ENCODE peak calls at places on chromosome X, in five cellular contexts. J is H9, N is neuronal stem cell, H is IMR-90, Y is mesendoderm. X is an unnamed sample.

GRCh38 chrX:11215191-11215921 is 77.9 kb upstream of the AMELX start:
- DNase-seq in J (peak), N (no peak), H (no peak), Y (peak), X (no peak)

GRCh38 chrX:45070116-45071007 is 130.3 kb downstream of the DIPK2B start:
- DNase-seq in J (no peak), N (no peak), H (peak), Y (peak), X (peak)

GRCh38 chrX:20382518-20383291 is 116.0 kb upstream of the RPS6KA3 start:
- DNase-seq in J (no peak), N (no peak), H (no peak), Y (no peak), X (peak)

GRCh38 chrX:111095974-111096870 is at the start of gene PAK3:
- DNase-seq in J (peak), N (peak), H (peak), Y (peak), X (peak)

GRCh38 chrX:84144281-84144680 is 43.7 kb downstream of the RPS6KA6 start:
- DNase-seq in J (no peak), N (no peak), H (peak), Y (no peak), X (no peak)

GRCh38 chrX:79325263-79325958 is 41.7 kb downstream of the ITM2A start:
- DNase-seq in J (peak), N (no peak), H (no peak), Y (peak), X (no peak)

GRCh38 chrX:149504226-149504914 is 736 bp downstream of the IDS start:
- DNase-seq in J (peak), N (no peak), H (no peak), Y (peak), X (peak)

GRCh38 chrX:131704136-131704695 is 160.3 kb downstream of the OR13H1 start:
- DNase-seq in J (no peak), N (no peak), H (peak), Y (no peak), X (no peak)

GRCh38 chrX:154797006-154797405 is 8.3 kb downstream of the MPP1 start:
- DNase-seq in J (no peak), N (no peak), H (no peak), Y (peak), X (peak)

GRCh38 chrX:146456058-146456457 is 353.5 kb upstream of the CXorf51B start:
- DNase-seq in J (no peak), N (no peak), H (no peak), Y (peak), X (no peak)

GRCh38 chrX:16882188-16882587 is 12.0 kb upstream of the RBBP7 start:
- DNase-seq in J (no peak), N (no peak), H (peak), Y (no peak), X (peak)

GRCh38 chrX:102835504-102836146 is 101.4 kb upstream of the RAB40AL start:
- DNase-seq in J (peak), N (no peak), H (peak), Y (peak), X (peak)

GRCh38 chrX:16658284-16658683 is 8.3 kb downstream of the S100G start:
- DNase-seq in J (no peak), N (no peak), H (peak), Y (no peak), X (peak)

GRCh38 chrX:151880895-151881294 is 31.8 kb upstream of the MAGEA4 start:
- DNase-seq in J (no peak), N (no peak), H (no peak), Y (no peak), X (no peak)

DNA sequence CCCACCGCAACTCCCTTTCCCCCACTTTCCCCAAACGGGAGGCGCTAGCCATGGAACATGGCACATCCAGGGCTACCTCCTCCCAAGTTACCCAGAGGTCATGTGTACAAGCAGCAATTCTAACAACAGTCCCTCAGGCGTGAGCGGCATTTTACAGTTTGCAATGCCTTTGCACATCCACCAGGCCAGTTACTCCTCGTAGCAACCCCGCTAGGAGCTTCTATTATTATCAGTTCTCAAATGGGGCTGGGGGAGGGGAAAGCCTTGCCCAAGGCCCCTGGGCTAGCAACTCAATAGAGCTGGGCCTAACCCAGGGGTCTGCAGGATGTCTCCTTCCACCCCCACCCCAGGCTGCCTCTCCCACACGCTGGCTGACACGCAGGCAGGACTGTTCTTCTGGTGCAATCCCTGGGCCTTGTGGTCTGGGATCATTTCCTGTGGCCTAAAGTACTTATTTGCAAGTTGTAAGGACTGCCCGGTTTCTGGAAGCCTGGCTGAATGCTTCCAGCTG is 27.8 kb downstream of the PJA1 start:
- DNase-seq in J (peak), N (no peak), H (peak), Y (peak), X (peak)
- H3K4ac ChIP-seq in J (no peak), N (no peak), H (peak), Y (peak), X (peak)

GRCh38 chrX:23515028-23515427 is 152.3 kb upstream of the PRDX4 start:
- DNase-seq in J (no peak), N (no peak), H (no peak), Y (no peak), X (no peak)

GRCh38 chrX:23509256-23509655 is 158.0 kb upstream of the PRDX4 start:
- DNase-seq in J (peak), N (no peak), H (no peak), Y (peak), X (no peak)

GRCh38 chrX:23511783-23512182 is 155.5 kb upstream of the PRDX4 start:
- DNase-seq in J (no peak), N (no peak), H (no peak), Y (no peak), X (no peak)

GRCh38 chrX:23513121-23513520 is 154.2 kb upstream of the PRDX4 start:
- DNase-seq in J (peak), N (no peak), H (no peak), Y (peak), X (no peak)

GRCh38 chrX:23514082-23514481 is 153.2 kb upstream of the PRDX4 start:
- DNase-seq in J (no peak), N (no peak), H (no peak), Y (no peak), X (no peak)
- H3K9ac ChIP-seq in J (no peak), N (no peak), H (no peak), Y (no peak), X (no peak)

GRCh38 chrX:459611-460010 is 72.9 kb upstream of the PPP2R3B start:
- DNase-seq in J (no peak), N (no peak), H (no peak), Y (no peak), X (no peak)

GRCh38 chrX:465418-465817 is 78.7 kb upstream of the PPP2R3B start:
- DNase-seq in J (no peak), N (no peak), H (no peak), Y (no peak), X (no peak)

GRCh38 chrX:460116-460515 is 73.4 kb upstream of the PPP2R3B start:
- DNase-seq in J (no peak), N (no peak), H (no peak), Y (no peak), X (no peak)

GRCh38 chrX:460823-461640 is 74.3 kb upstream of the PPP2R3B start:
- DNase-seq in J (no peak), N (no peak), H (no peak), Y (no peak), X (no peak)

GRCh38 chrX:462853-463252 is 76.1 kb upstream of the PPP2R3B start:
- DNase-seq in J (no peak), N (no peak), H (no peak), Y (no peak), X (no peak)
- H2AK5ac ChIP-seq in J (no peak), N (peak), H (no peak), Y (no peak), X (no peak)

GRCh38 chrX:21943460-21944135 is 3.1 kb downstream of the SMS start:
- DNase-seq in J (peak), N (no peak), H (peak), Y (no peak), X (peak)
- H3K4ac ChIP-seq in J (no peak), N (no peak), H (peak), Y (no peak), X (no peak)

GRCh38 chrX:37347420-37347819 is 1.7 kb upstream of the PRRG1 start:
- DNase-seq in J (no peak), N (no peak), H (peak), Y (peak), X (peak)
- H3K9ac ChIP-seq in J (no peak), N (no peak), H (no peak), Y (no peak), X (no peak)

GRCh38 chrX:39821011-39821708 is 276.6 kb downstream of the BCOR start:
- DNase-seq in J (peak), N (peak), H (peak), Y (peak), X (peak)

GRCh38 chrX:39823848-39824247 is 273.9 kb downstream of the BCOR start:
- DNase-seq in J (no peak), N (no peak), H (no peak), Y (no peak), X (no peak)

GRCh38 chrX:39823424-39823823 is 274.3 kb downstream of the BCOR start:
- DNase-seq in J (no peak), N (no peak), H (no peak), Y (no peak), X (no peak)

GRCh38 chrX:39821709-39822095 is 276.1 kb downstream of the BCOR start:
- DNase-seq in J (no peak), N (no peak), H (no peak), Y (no peak), X (no peak)

GRCh38 chrX:39822133-39822748 is 275.5 kb downstream of the BCOR start:
- DNase-seq in J (no peak), N (no peak), H (no peak), Y (no peak), X (no peak)
- H2AK5ac ChIP-seq in J (no peak), N (no peak), H (no peak), Y (no peak), X (no peak)

X was measured in mesenchymal stem cell.